ENCODE peak calls at places on chromosomes 3 and 15, in six cellular contexts. Z is HCT116, G is HepG2, D is H1, K is GM12878, A is K562. H is an unnamed sample.

GRCh38 chr3:184417619-184418327 is 37.9 kb downstream of the CHRD start:
- DNase-seq in Z (peak; percentile 52), G (peak; percentile 56), D (peak; percentile 84), K (peak; percentile 8), A (peak; percentile 70), H (peak; percentile 36)

GRCh38 chr15:76460347-76460746 is 123.8 kb downstream of the ISL2 start:
- DNase-seq in Z (no peak), G (no peak), D (no peak), K (no peak), A (no peak), H (no peak)

GRCh38 chr3:157088506-157089454 is 71.2 kb downstream of the CCNL1 start:
- DNase-seq in Z (peak; percentile 78), G (peak; percentile 91), D (peak; percentile 95), K (peak; percentile 93), A (peak; percentile 98), H (peak; percentile 89)

GRCh38 chr3:62051506-62051905 is 321.8 kb downstream of the FEZF2 start:
- DNase-seq in Z (peak; percentile 27), G (peak; percentile 16), D (no peak), K (no peak), A (peak; percentile 2), H (peak; percentile 18)

GRCh38 chr3:166554006-166554405 is 716.8 kb upstream of the BCHE start:
- DNase-seq in Z (no peak), G (no peak), D (no peak), K (no peak), A (no peak), H (no peak)

GRCh38 chr15:79572691-79573340 is 140.7 kb downstream of the MINAR1 start:
- DNase-seq in Z (no peak), G (no peak), D (no peak), K (no peak), A (no peak), H (no peak)

GRCh38 chr15:78051622-78052405 is 25.7 kb downstream of the TBC1D2B start:
- DNase-seq in Z (no peak), G (no peak), D (no peak), K (no peak), A (no peak), H (no peak)

GRCh38 chr15:94331731-94332130 is 100.4 kb downstream of the MCTP2 start:
- DNase-seq in Z (no peak), G (no peak), D (no peak), K (no peak), A (no peak), H (no peak)

GRCh38 chr3:63970596-63971468 is 52.5 kb downstream of the PSMD6 start:
- DNase-seq in Z (no peak), G (peak; percentile 18), D (no peak), K (no peak), A (peak; percentile 9), H (no peak)

GRCh38 chr3:41338276-41338675 is 139.0 kb downstream of the CTNNB1 start:
- DNase-seq in Z (no peak), G (no peak), D (no peak), K (no peak), A (no peak), H (no peak)

GRCh38 chr3:185781759-185782158 is 43.1 kb downstream of the IGF2BP2 start:
- DNase-seq in Z (no peak), G (no peak), D (no peak), K (no peak), A (no peak), H (no peak)

GRCh38 chr3:101624857-101625256 is 50.9 kb downstream of the PCNP start:
- DNase-seq in Z (no peak), G (no peak), D (no peak), K (no peak), A (no peak), H (no peak)

GRCh38 chr3:36373084-36373483 is 7.2 kb upstream of the STAC start:
- DNase-seq in Z (no peak), G (no peak), D (no peak), K (no peak), A (no peak), H (no peak)

GRCh38 chr3:138542977-138543376 is 51.1 kb downstream of the CEP70 start:
- DNase-seq in Z (no peak), G (no peak), D (no peak), K (no peak), A (no peak), H (no peak)

GRCh38 chr15:63192604-63193206 is 3.3 kb downstream of the RAB8B start:
- DNase-seq in Z (no peak), G (no peak), D (peak; percentile 10), K (no peak), A (no peak), H (no peak)

GRCh38 chr3:23649502-23649901 is 156.3 kb upstream of the UBE2E1 start:
- DNase-seq in Z (no peak), G (no peak), D (no peak), K (no peak), A (no peak), H (no peak)

GRCh38 chr3:194488007-194488742 is 1.4 kb upstream of the ATP13A3 start:
- DNase-seq in Z (no peak), G (no peak), D (no peak), K (no peak), A (peak; percentile 46), H (no peak)

GRCh38 chr3:42906905-42907183 is 902 bp downstream of the ZNF662 start:
- DNase-seq in Z (no peak), G (no peak), D (no peak), K (no peak), A (no peak), H (no peak)

GRCh38 chr3:146256851-146257486 is 6.1 kb upstream of the PLSCR4 start:
- DNase-seq in Z (no peak), G (no peak), D (no peak), K (no peak), A (no peak), H (peak; percentile 79)

DNA sequence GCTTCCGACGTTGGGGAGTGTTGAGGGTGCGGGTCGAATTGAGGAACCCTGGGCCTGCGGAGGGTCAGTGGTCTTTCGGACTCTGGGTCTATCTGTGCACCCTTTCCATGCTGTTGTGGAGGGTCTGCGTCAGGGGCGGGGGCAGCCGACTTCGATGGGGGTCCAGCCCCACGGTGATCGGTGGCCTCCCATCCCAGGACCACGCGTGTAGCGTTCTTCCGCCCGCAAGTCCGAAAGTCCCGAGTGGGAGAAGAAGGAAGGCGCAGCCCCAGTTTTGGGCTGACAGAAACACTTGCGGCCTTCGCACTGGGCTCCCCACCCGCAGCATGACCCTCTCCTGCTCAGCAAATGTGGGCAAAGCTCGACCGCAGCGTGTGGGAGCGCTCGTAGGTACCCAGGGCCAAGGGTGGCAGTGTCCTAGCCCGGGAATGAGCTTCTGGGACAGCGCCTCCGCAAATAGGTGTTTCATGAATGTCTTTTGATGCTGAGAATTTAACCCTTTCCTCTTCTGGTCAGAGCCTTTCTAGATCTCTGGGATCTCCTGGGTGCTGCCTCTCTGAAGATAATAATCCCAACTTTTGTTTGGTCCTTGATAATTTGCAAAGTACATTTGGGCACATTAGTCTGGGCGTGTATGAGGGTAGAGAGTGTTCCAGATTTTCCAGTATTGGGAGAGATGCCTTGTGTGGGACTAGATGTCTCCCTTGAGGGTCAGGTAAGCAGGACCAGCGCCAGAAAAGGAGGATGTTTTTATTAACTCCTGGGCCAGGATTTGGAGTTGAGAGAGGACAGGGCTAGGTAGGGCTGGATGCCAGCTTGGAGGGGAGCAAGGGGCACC is 2.3 kb upstream of the DLL4 start:
- DNase-seq in Z (no peak), G (no peak), D (no peak), K (no peak), A (no peak), H (no peak)
- H3K9ac ChIP-seq in Z (no peak overlapping the region), G (no peak overlapping the region), D (no peak overlapping the region), K (no peak overlapping the region), A (no peak overlapping the region), H (peak overlapping the region; percentile 32)

GRCh38 chr15:55858661-55859060 is 115.7 kb upstream of the PRTG start:
- DNase-seq in Z (no peak), G (no peak), D (no peak), K (no peak), A (no peak), H (no peak)
- TF ChIP-seq ZNF274 in Z (no peak), G (no peak), D (no peak), K (no peak), A (no peak), H (no peak)

GRCh38 chr3:37907906-37908305 is 46.2 kb downstream of the CTDSPL start:
- DNase-seq in Z (no peak), G (peak; percentile 95), D (no peak), K (peak; percentile 84), A (no peak), H (no peak)

GRCh38 chr3:37909067-37909911 is 47.6 kb downstream of the CTDSPL start:
- DNase-seq in Z (no peak), G (peak; percentile 91), D (no peak), K (no peak), A (no peak), H (no peak)

GRCh38 chr3:37905987-37906674 is 44.5 kb downstream of the CTDSPL start:
- DNase-seq in Z (no peak), G (peak; percentile 93), D (no peak), K (no peak), A (no peak), H (no peak)

GRCh38 chr3:37906734-37907282 is 45.1 kb downstream of the CTDSPL start:
- DNase-seq in Z (no peak), G (peak; percentile 84), D (no peak), K (peak; percentile 13), A (no peak), H (no peak)

GRCh38 chr3:37907371-37907770 is 45.7 kb downstream of the CTDSPL start:
- DNase-seq in Z (no peak), G (no peak), D (no peak), K (no peak), A (no peak), H (no peak)
- H3K9ac ChIP-seq in Z (no peak overlapping the region), G (peak overlapping the region; percentile 72), D (no peak overlapping the region), K (no peak overlapping the region), A (no peak overlapping the region), H (no peak overlapping the region)

GRCh38 chr3:65915477-65915876 is 123.2 kb downstream of the MAGI1 start:
- DNase-seq in Z (no peak), G (no peak), D (no peak), K (no peak), A (no peak), H (no peak)

GRCh38 chr3:65912647-65913046 is 126.1 kb downstream of the MAGI1 start:
- DNase-seq in Z (no peak), G (no peak), D (no peak), K (no peak), A (no peak), H (no peak)

GRCh38 chr3:65914740-65915366 is 123.9 kb downstream of the MAGI1 start:
- DNase-seq in Z (no peak), G (no peak), D (no peak), K (no peak), A (no peak), H (no peak)

GRCh38 chr3:65908588-65908987 is 130.1 kb downstream of the MAGI1 start:
- DNase-seq in Z (no peak), G (no peak), D (no peak), K (no peak), A (no peak), H (no peak)

DNA sequence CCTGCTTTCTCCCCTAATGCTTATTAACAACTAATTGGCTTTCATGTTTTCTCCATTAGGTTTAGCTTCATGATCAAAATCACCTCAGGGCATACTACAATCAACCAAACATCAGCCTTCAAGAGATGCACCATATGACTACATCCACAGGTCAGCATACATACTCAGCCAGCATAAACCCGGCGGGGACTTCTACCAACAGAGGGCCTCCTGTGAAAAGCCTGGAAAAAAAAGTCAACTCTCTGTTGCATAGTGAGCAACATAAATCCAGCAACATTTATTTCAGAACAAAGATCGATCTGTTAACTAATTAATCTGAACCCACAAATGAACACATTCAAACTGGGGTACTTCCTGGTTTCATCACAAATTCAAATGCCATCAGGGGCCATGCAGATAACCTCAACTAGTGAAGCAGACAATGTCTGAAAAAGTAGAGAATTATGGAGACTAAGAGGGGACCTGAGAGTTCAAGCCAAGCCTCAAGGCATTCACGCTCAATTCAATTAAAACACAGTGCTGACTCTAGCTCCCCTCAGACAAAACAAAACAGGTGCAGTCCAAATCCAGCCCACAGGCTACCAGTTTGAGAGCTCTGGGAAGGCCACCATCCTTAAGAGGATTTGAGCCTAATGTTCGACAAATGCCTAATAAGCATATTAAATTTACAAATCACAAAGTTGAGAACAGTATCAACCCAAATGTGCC is 124.5 kb downstream of the MAGI1 start:
- DNase-seq in Z (no peak), G (no peak), D (no peak), K (no peak), A (no peak), H (no peak)
- TF ChIP-seq ZNF274 in Z (no peak), G (no peak), D (no peak), K (no peak), A (no peak), H (no peak)

H was measured in NT2/D1.